ENCODE peak calls at places on chromosomes 13 and 19, in five cellular contexts. W is fibroblast of pulmonary artery; I is cardiac muscle cell; D is effector memory CD4-positive, alpha-beta T cell; S is colonic mucosa. K is an unnamed sample.

GRCh38 chr19:58511353-58512208 is at the start of gene SLC27A5:
- DNase-seq in W (no peak), I (no peak), D (no peak), S (peak), K (no peak)

GRCh38 chr19:1101337-1101698 is 2.5 kb upstream of the GPX4 start:
- DNase-seq in W (no peak), I (no peak), D (no peak), S (peak), K (no peak)

GRCh38 chr19:36417752-36418286 is 625 bp downstream of the ZFP82 start:
- DNase-seq in W (no peak), I (no peak), D (no peak), S (peak), K (no peak)

GRCh38 chr13:48403151-48403631 is 9.7 kb downstream of the LPAR6 start:
- DNase-seq in W (peak), I (no peak), D (no peak), S (no peak), K (no peak)

GRCh38 chr13:110830331-110830730 is 84.5 kb downstream of the ANKRD10 start:
- DNase-seq in W (no peak), I (no peak), D (no peak), S (no peak), K (no peak)

GRCh38 chr13:79805317-79805716 is 324.4 kb downstream of the NDFIP2 start:
- DNase-seq in W (no peak), I (no peak), D (no peak), S (no peak), K (no peak)

GRCh38 chr19:389246-389934 is 19.6 kb downstream of the C2CD4C start:
- DNase-seq in W (no peak), I (peak), D (no peak), S (no peak), K (no peak)

GRCh38 chr19:55156202-55157063 is 1.1 kb downstream of the TNNI3 start:
- DNase-seq in W (peak), I (peak), D (no peak), S (peak), K (no peak)

GRCh38 chr13:105363747-105364177 is 1171.7 kb downstream of the EFNB2 start:
- DNase-seq in W (peak), I (no peak), D (no peak), S (no peak), K (peak)

GRCh38 chr13:42137856-42138537 is 89.5 kb downstream of the DGKH start:
- DNase-seq in W (peak), I (no peak), D (no peak), S (no peak), K (no peak)

GRCh38 chr19:2154587-2155075 is 3.3 kb upstream of the AP3D1 start:
- DNase-seq in W (no peak), I (peak), D (no peak), S (peak), K (no peak)

GRCh38 chr13:83752141-83752540 is 130.1 kb downstream of the SLITRK1 start:
- DNase-seq in W (peak), I (no peak), D (no peak), S (no peak), K (no peak)

GRCh38 chr13:89279374-89279773 is 1608.2 kb downstream of the SLITRK5 start:
- DNase-seq in W (peak), I (peak), D (no peak), S (no peak), K (no peak)

GRCh38 chr13:35930665-35931631 is 200.2 kb downstream of the DCLK1 start:
- DNase-seq in W (no peak), I (no peak), D (no peak), S (no peak), K (no peak)

GRCh38 chr13:41837668-41838067 is 123.2 kb downstream of the VWA8 start:
- DNase-seq in W (peak), I (no peak), D (no peak), S (no peak), K (no peak)

GRCh38 chr13:75236774-75237173 is 245.2 kb downstream of the TBC1D4 start:
- DNase-seq in W (no peak), I (no peak), D (no peak), S (no peak), K (no peak)

GRCh38 chr13:27353166-27353583 is 71.2 kb upstream of the GTF3A start:
- DNase-seq in W (peak), I (no peak), D (no peak), S (no peak), K (no peak)

GRCh38 chr19:38229585-38230073 is 5.6 kb upstream of the DPF1 start:
- DNase-seq in W (peak), I (peak), D (peak), S (no peak), K (peak)

GRCh38 chr19:17095141-17095919 is 19.8 kb downstream of the MYO9B start:
- DNase-seq in W (peak), I (no peak), D (no peak), S (peak), K (no peak)

GRCh38 chr19:17703823-17704463 is 15.3 kb upstream of the MAP1S start:
- DNase-seq in W (peak), I (peak), D (peak), S (peak), K (no peak)

GRCh38 chr19:46000497-46001246 is 5.4 kb downstream of the CCDC61 start:
- DNase-seq in W (no peak), I (peak), D (peak), S (peak), K (peak)

GRCh38 chr13:79742923-79743322 is 262.0 kb downstream of the NDFIP2 start:
- DNase-seq in W (no peak), I (no peak), D (no peak), S (no peak), K (no peak)

GRCh38 chr13:81395368-81395767 is 1054.4 kb upstream of the SPRY2 start:
- DNase-seq in W (no peak), I (peak), D (no peak), S (peak), K (no peak)

GRCh38 chr19:11373166-11373884 is 1.1 kb upstream of the SWSAP1 start:
- DNase-seq in W (peak), I (peak), D (no peak), S (no peak), K (no peak)

GRCh38 chr19:3397266-3398022 is 31.1 kb downstream of the NFIC start:
- DNase-seq in W (no peak), I (no peak), D (no peak), S (peak), K (no peak)

GRCh38 chr13:99731747-99732146 is 230.5 kb downstream of the TM9SF2 start:
- DNase-seq in W (no peak), I (no peak), D (no peak), S (no peak), K (no peak)

GRCh38 chr13:52600666-52601065 is 41.6 kb upstream of the HNRNPA1L2 start:
- DNase-seq in W (peak), I (no peak), D (no peak), S (no peak), K (no peak)

GRCh38 chr13:20729633-20730585 is 26.4 kb downstream of the IL17D start:
- DNase-seq in W (no peak), I (no peak), D (no peak), S (no peak), K (no peak)

GRCh38 chr13:33213797-33214196 is 71.8 kb downstream of the STARD13 start:
- DNase-seq in W (peak), I (no peak), D (no peak), S (no peak), K (no peak)

GRCh38 chr13:111008351-111008750 is 93.5 kb upstream of the ANKRD10 start:
- DNase-seq in W (no peak), I (no peak), D (no peak), S (no peak), K (no peak)

GRCh38 chr13:67351915-67352314 is 121.8 kb upstream of the PCDH9 start:
- DNase-seq in W (peak), I (no peak), D (no peak), S (no peak), K (no peak)

GRCh38 chr13:75494491-75494890 is 12.5 kb upstream of the TBC1D4 start:
- DNase-seq in W (no peak), I (no peak), D (no peak), S (no peak), K (peak)

GRCh38 chr19:49642488-49643035 is 553 bp downstream of the SCAF1 start:
- DNase-seq in W (no peak), I (no peak), D (no peak), S (peak), K (no peak)

GRCh38 chr13:31972453-31972852 is 59.1 kb upstream of the FRY start:
- DNase-seq in W (no peak), I (no peak), D (no peak), S (no peak), K (no peak)

GRCh38 chr19:53463263-53463662 is 4.3 kb upstream of the ZNF813 start:
- DNase-seq in W (no peak), I (peak), D (no peak), S (peak), K (no peak)

GRCh38 chr13:74204606-74205312 is 70.6 kb upstream of the KLF12 start:
- DNase-seq in W (no peak), I (no peak), D (no peak), S (no peak), K (no peak)

GRCh38 chr13:54092686-54093085 is 1064.1 kb downstream of the OLFM4 start:
- DNase-seq in W (no peak), I (no peak), D (no peak), S (no peak), K (no peak)

GRCh38 chr19:1513492-1514294 is 874 bp upstream of the ADAMTSL5 start:
- DNase-seq in W (peak), I (peak), D (peak), S (peak), K (no peak)

GRCh38 chr13:56347014-56347413 is 793.7 kb upstream of the PRR20A start:
- DNase-seq in W (no peak), I (no peak), D (no peak), S (no peak), K (no peak)

GRCh38 chr19:13016245-13016627 is 21.0 kb downstream of the NFIX start:
- DNase-seq in W (no peak), I (no peak), D (no peak), S (no peak), K (no peak)

GRCh38 chr13:50829226-50829625 is 14.3 kb downstream of the DLEU7 start:
- DNase-seq in W (no peak), I (no peak), D (no peak), S (no peak), K (no peak)
- H3K4me3 ChIP-seq in W (no peak), I (no peak), D (no peak), S (no peak), K (no peak)

GRCh38 chr19:7865262-7865911 is 8.8 kb downstream of the PRR36 start:
- DNase-seq in W (no peak), I (no peak), D (no peak), S (no peak), K (no peak)
- H3K4me3 ChIP-seq in W (no peak), I (no peak), D (no peak), S (no peak), K (no peak)

DNA sequence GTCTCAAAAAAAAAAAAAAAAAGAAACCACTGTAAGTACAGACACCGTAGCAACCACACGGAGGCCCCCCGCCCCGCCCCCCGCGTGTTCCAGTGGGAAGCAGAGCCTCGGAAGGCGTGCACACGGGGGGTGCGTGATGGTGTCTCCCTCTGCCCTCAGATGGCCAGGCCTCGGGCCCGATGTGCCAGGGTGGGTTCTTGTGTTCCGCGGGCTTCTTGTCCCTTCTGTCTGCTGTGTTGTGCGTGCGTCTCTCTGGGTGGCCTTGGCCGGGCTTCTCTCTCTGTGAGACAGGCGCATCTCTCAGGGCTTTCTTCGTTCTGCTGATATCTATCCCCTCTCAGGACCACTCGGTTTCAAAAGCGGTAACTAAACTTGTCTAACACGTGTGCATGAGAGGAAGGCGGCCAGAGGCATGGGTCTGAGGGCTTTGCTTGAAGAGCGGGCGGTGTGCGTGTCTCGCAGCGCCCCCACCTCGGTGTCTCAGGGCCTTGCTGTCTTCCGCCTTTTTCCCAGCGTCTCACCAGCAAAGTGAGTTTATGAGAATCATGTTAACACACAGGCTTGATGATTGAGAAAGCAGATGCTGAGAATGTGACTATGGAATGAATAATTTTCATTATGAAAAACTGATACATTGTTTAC is 12.6 kb downstream of the ATP11A start:
- DNase-seq in W (no peak), I (no peak), D (no peak), S (no peak), K (no peak)
- H3K4me3 ChIP-seq in W (no peak), I (no peak), D (no peak), S (no peak), K (no peak)

DNA sequence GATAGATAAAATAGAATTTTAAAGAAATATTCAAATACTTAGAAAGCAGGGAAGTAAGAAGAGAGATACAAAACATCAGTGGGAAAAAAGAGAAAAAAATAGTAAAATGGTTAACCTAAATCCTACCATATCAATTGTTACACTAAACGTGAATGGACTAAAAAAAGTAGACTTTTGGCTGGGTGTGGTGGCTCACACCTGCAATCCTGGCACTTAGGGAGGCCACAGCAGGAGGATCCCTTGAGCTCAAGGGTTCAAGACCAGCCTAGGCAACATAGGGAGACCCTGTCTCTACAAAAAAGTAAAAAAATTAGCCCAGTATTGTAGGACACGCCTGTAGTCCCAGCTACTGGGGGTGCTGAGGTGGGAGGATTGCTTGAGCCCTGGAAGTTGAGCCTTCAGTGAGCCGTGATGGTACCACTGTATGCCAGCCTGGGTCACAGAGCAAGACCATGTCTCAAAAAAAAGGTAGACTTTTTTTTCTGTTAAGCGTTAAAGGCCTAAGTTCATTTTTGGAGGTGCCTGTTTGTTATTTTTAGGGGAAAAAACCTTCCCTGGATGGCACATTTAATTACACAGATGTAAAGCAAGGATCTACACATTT is 29.6 kb downstream of the KLF5 start:
- DNase-seq in W (no peak), I (no peak), D (no peak), S (no peak), K (no peak)
- H3K4me3 ChIP-seq in W (no peak), I (no peak), D (no peak), S (no peak), K (no peak)

GRCh38 chr13:37134411-37135041 is 29.1 kb upstream of the CSNK1A1L start:
- DNase-seq in W (peak), I (no peak), D (no peak), S (no peak), K (no peak)

GRCh38 chr13:37132211-37132610 is 26.7 kb upstream of the CSNK1A1L start:
- DNase-seq in W (no peak), I (no peak), D (no peak), S (no peak), K (no peak)

GRCh38 chr13:37127706-37128241 is 22.3 kb upstream of the CSNK1A1L start:
- DNase-seq in W (peak), I (no peak), D (no peak), S (no peak), K (no peak)

GRCh38 chr13:37129867-37130266 is 24.4 kb upstream of the CSNK1A1L start:
- DNase-seq in W (no peak), I (no peak), D (no peak), S (no peak), K (no peak)

DNA sequence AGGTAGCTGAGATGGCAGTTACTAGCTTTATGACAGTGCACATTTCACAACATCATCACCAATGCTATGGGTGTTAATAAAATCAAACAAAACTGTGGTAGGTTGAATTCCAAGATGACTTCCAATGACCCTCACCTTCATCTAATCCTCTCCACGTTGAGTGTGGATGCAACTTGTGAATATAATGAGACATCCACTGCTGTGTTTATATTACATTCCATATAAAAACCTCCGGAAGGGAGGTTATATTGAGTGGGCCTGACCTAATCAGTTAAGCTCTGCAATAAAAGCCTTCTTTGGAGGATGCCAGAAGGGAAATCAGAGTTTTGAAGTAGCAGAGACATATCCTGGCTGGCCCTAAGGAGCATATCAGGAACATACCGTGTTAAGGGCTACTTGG is 25.6 kb upstream of the CSNK1A1L start:
- DNase-seq in W (no peak), I (no peak), D (no peak), S (no peak), K (no peak)
- H3K4me3 ChIP-seq in W (no peak), I (no peak), D (no peak), S (no peak), K (no peak)

GRCh38 chr19:41449079-41449864 is 6.3 kb downstream of the ERICH4 start:
- DNase-seq in W (peak), I (peak), D (peak), S (peak), K (no peak)
- H3K4me3 ChIP-seq in W (peak), I (no peak), D (peak), S (no peak), K (peak)

GRCh38 chr13:112955956-112956355 is 13.1 kb upstream of the MCF2L start:
- DNase-seq in W (no peak), I (no peak), D (no peak), S (no peak), K (no peak)

GRCh38 chr13:112955271-112955937 is 13.6 kb upstream of the MCF2L start:
- DNase-seq in W (no peak), I (no peak), D (no peak), S (no peak), K (no peak)

GRCh38 chr13:112958127-112958989 is 10.7 kb upstream of the MCF2L start:
- DNase-seq in W (no peak), I (no peak), D (no peak), S (no peak), K (no peak)

GRCh38 chr13:112957295-112957677 is 11.7 kb upstream of the MCF2L start:
- DNase-seq in W (no peak), I (no peak), D (no peak), S (no peak), K (no peak)

GRCh38 chr13:112956516-112957294 is 12.3 kb upstream of the MCF2L start:
- DNase-seq in W (no peak), I (no peak), D (no peak), S (no peak), K (no peak)
- H3K4me3 ChIP-seq in W (no peak), I (no peak), D (no peak), S (no peak), K (no peak)

K was measured in Jurkat, Clone E6-1.